ENCODE peak calls at places on chromosomes 7 and 10, in six cellular contexts. One of them, this sample, is unnamed.

GRCh38 chr7:64640504-64640903 is 25.4 kb upstream of the ZNF107 start:
- DNase-seq in gastrocnemius medialis: no peak
- DNase-seq in BJ: no peak
- DNase-seq in activated naive CD8-positive, alpha-beta T cell treated with anti-CD3 and anti-CD28 coated beads, Interleukin-2, amount 50 U/mL, for 24 hours: no peak
- DNase-seq in stomach: no peak
- DNase-seq in OCI-M1: peak
- DNase-seq in this sample: peak

GRCh38 chr7:41886906-41887311 is 184.0 kb upstream of the INHBA start:
- DNase-seq in BJ: peak
- DNase-seq in stomach: peak
- DNase-seq in gastrocnemius medialis: peak
- DNase-seq in OCI-M1: no peak
- DNase-seq in activated naive CD8-positive, alpha-beta T cell treated with anti-CD3 and anti-CD28 coated beads, Interleukin-2, amount 50 U/mL, for 24 hours: no peak
- DNase-seq in this sample: no peak

GRCh38 chr7:42914009-42914725 is 2.3 kb upstream of the C7orf25 start:
- DNase-seq in activated naive CD8-positive, alpha-beta T cell treated with anti-CD3 and anti-CD28 coated beads, Interleukin-2, amount 50 U/mL, for 24 hours: no peak
- DNase-seq in BJ: peak
- DNase-seq in stomach: no peak
- DNase-seq in gastrocnemius medialis: no peak
- DNase-seq in OCI-M1: no peak
- DNase-seq in this sample: no peak

GRCh38 chr7:158050441-158051371 is 536.9 kb downstream of the PTPRN2 start:
- DNase-seq in BJ: no peak
- DNase-seq in stomach: no peak
- DNase-seq in activated naive CD8-positive, alpha-beta T cell treated with anti-CD3 and anti-CD28 coated beads, Interleukin-2, amount 50 U/mL, for 24 hours: no peak
- DNase-seq in gastrocnemius medialis: no peak
- DNase-seq in OCI-M1: no peak
- DNase-seq in this sample: no peak

GRCh38 chr7:23184709-23185354 is 3.0 kb downstream of the NUP42 start:
- DNase-seq in OCI-M1: peak
- DNase-seq in gastrocnemius medialis: no peak
- DNase-seq in activated naive CD8-positive, alpha-beta T cell treated with anti-CD3 and anti-CD28 coated beads, Interleukin-2, amount 50 U/mL, for 24 hours: peak
- DNase-seq in BJ: no peak
- DNase-seq in stomach: no peak
- DNase-seq in this sample: peak

GRCh38 chr7:76302299-76303056 is at the start of gene HSPB1:
- DNase-seq in BJ: peak
- DNase-seq in stomach: peak
- DNase-seq in activated naive CD8-positive, alpha-beta T cell treated with anti-CD3 and anti-CD28 coated beads, Interleukin-2, amount 50 U/mL, for 24 hours: peak
- DNase-seq in gastrocnemius medialis: peak
- DNase-seq in OCI-M1: peak
- DNase-seq in this sample: peak

GRCh38 chr10:113381906-113382562 is 170.8 kb upstream of the HABP2 start:
- DNase-seq in stomach: no peak
- DNase-seq in BJ: no peak
- DNase-seq in gastrocnemius medialis: no peak
- DNase-seq in activated naive CD8-positive, alpha-beta T cell treated with anti-CD3 and anti-CD28 coated beads, Interleukin-2, amount 50 U/mL, for 24 hours: peak
- DNase-seq in OCI-M1: peak
- DNase-seq in this sample: peak

GRCh38 chr7:2282185-2282751 is 32.0 kb downstream of the SNX8 start:
- DNase-seq in stomach: no peak
- DNase-seq in gastrocnemius medialis: no peak
- DNase-seq in activated naive CD8-positive, alpha-beta T cell treated with anti-CD3 and anti-CD28 coated beads, Interleukin-2, amount 50 U/mL, for 24 hours: no peak
- DNase-seq in BJ: no peak
- DNase-seq in OCI-M1: peak
- DNase-seq in this sample: no peak

GRCh38 chr7:24786941-24787340 is 29.7 kb upstream of the GSDME start:
- DNase-seq in activated naive CD8-positive, alpha-beta T cell treated with anti-CD3 and anti-CD28 coated beads, Interleukin-2, amount 50 U/mL, for 24 hours: no peak
- DNase-seq in stomach: no peak
- DNase-seq in BJ: peak
- DNase-seq in gastrocnemius medialis: peak
- DNase-seq in OCI-M1: peak
- DNase-seq in this sample: peak

GRCh38 chr7:798921-799470 is 33.3 kb upstream of the SUN1 start:
- DNase-seq in OCI-M1: no peak
- DNase-seq in activated naive CD8-positive, alpha-beta T cell treated with anti-CD3 and anti-CD28 coated beads, Interleukin-2, amount 50 U/mL, for 24 hours: no peak
- DNase-seq in BJ: no peak
- DNase-seq in stomach: no peak
- DNase-seq in gastrocnemius medialis: no peak
- DNase-seq in this sample: no peak

GRCh38 chr7:148856035-148856881 is 27.8 kb downstream of the EZH2 start:
- DNase-seq in stomach: peak
- DNase-seq in OCI-M1: peak
- DNase-seq in BJ: no peak
- DNase-seq in activated naive CD8-positive, alpha-beta T cell treated with anti-CD3 and anti-CD28 coated beads, Interleukin-2, amount 50 U/mL, for 24 hours: peak
- DNase-seq in gastrocnemius medialis: peak
- DNase-seq in this sample: peak

GRCh38 chr7:33248663-33249062 is 119.3 kb downstream of the BBS9 start:
- DNase-seq in gastrocnemius medialis: no peak
- DNase-seq in BJ: no peak
- DNase-seq in OCI-M1: no peak
- DNase-seq in activated naive CD8-positive, alpha-beta T cell treated with anti-CD3 and anti-CD28 coated beads, Interleukin-2, amount 50 U/mL, for 24 hours: no peak
- DNase-seq in stomach: no peak
- DNase-seq in this sample: no peak

GRCh38 chr7:158377800-158378623 is 209.6 kb downstream of the PTPRN2 start:
- DNase-seq in gastrocnemius medialis: no peak
- DNase-seq in activated naive CD8-positive, alpha-beta T cell treated with anti-CD3 and anti-CD28 coated beads, Interleukin-2, amount 50 U/mL, for 24 hours: no peak
- DNase-seq in OCI-M1: no peak
- DNase-seq in stomach: peak
- DNase-seq in BJ: no peak
- DNase-seq in this sample: no peak

GRCh38 chr10:93337309-93337721 is 144.8 kb downstream of the MYOF start:
- DNase-seq in stomach: no peak
- DNase-seq in OCI-M1: no peak
- DNase-seq in gastrocnemius medialis: no peak
- DNase-seq in BJ: no peak
- DNase-seq in activated naive CD8-positive, alpha-beta T cell treated with anti-CD3 and anti-CD28 coated beads, Interleukin-2, amount 50 U/mL, for 24 hours: no peak
- DNase-seq in this sample: no peak

GRCh38 chr7:11753441-11753840 is 78.6 kb downstream of the THSD7A start:
- DNase-seq in OCI-M1: no peak
- DNase-seq in gastrocnemius medialis: no peak
- DNase-seq in activated naive CD8-positive, alpha-beta T cell treated with anti-CD3 and anti-CD28 coated beads, Interleukin-2, amount 50 U/mL, for 24 hours: no peak
- DNase-seq in stomach: no peak
- DNase-seq in BJ: no peak
- DNase-seq in this sample: no peak

GRCh38 chr10:44749141-44749540 is 162.0 kb upstream of the TMEM72 start:
- DNase-seq in stomach: no peak
- DNase-seq in gastrocnemius medialis: no peak
- DNase-seq in OCI-M1: no peak
- DNase-seq in BJ: no peak
- DNase-seq in activated naive CD8-positive, alpha-beta T cell treated with anti-CD3 and anti-CD28 coated beads, Interleukin-2, amount 50 U/mL, for 24 hours: no peak
- DNase-seq in this sample: no peak